ENCODE peak calls at places on chromosome 17, in six cellular contexts. B is HFF-Myc, M is aorta, X is epithelial cell of esophagus, V is colonic mucosa, S is Peyer's patch. J is an unnamed sample.

GRCh38 chr17:12282056-12282455 is 261.4 kb downstream of the MAP2K4 start:
- DNase-seq in X (no peak), V (no peak), M (no peak), B (peak), S (no peak), J (no peak)

GRCh38 chr17:34299918-34300600 is 14.5 kb downstream of the CCL11 start:
- DNase-seq in S (no peak), V (no peak), B (no peak), X (peak), M (no peak), J (peak)

GRCh38 chr17:42908872-42909700 is 8.5 kb downstream of the G6PC1 start:
- DNase-seq in M (no peak), V (no peak), S (no peak), B (no peak), X (no peak), J (no peak)

GRCh38 chr17:57940217-57940616 is 15.0 kb downstream of the CUEDC1 start:
- DNase-seq in V (no peak), B (no peak), M (no peak), X (no peak), S (no peak), J (no peak)

GRCh38 chr17:45815752-45816151 is 28.9 kb upstream of the SPPL2C start:
- DNase-seq in S (no peak), V (no peak), B (no peak), X (no peak), M (no peak), J (no peak)

GRCh38 chr17:27553019-27553511 is 77.9 kb upstream of the LGALS9 start:
- DNase-seq in X (peak), B (no peak), V (no peak), S (no peak), M (peak), J (no peak)

GRCh38 chr17:83053021-83053778 is 26.2 kb upstream of the METRNL start:
- DNase-seq in X (peak), M (no peak), B (no peak), S (peak), V (peak), J (no peak)

GRCh38 chr17:34736611-34737010 is 157.2 kb downstream of the TMEM132E start:
- DNase-seq in V (no peak), B (no peak), X (no peak), S (no peak), M (no peak), J (no peak)

GRCh38 chr17:37368577-37368976 is 7.2 kb upstream of the C17orf78 start:
- DNase-seq in V (no peak), X (peak), M (no peak), B (no peak), S (no peak), J (no peak)

GRCh38 chr17:62968445-62968923 is 2.4 kb downstream of the TANC2 start:
- DNase-seq in S (no peak), M (no peak), V (peak), B (peak), X (peak), J (peak)
- H3K4me3 ChIP-seq in S (no peak), M (no peak), V (no peak), B (peak), X (peak), J (peak)

GRCh38 chr17:10198509-10199249 is at the start of gene GAS7:
- DNase-seq in X (no peak), B (no peak), M (peak), S (peak), V (peak), J (no peak)

GRCh38 chr17:10196384-10196783 is 2.0 kb downstream of the GAS7 start:
- DNase-seq in S (no peak), V (no peak), M (peak), X (no peak), B (no peak), J (no peak)

GRCh38 chr17:10197721-10198508 is 491 bp downstream of the GAS7 start:
- DNase-seq in X (no peak), M (peak), S (no peak), V (no peak), B (no peak), J (no peak)

GRCh38 chr17:10196936-10197335 is 1.5 kb downstream of the GAS7 start:
- DNase-seq in S (no peak), B (no peak), X (no peak), M (no peak), V (no peak), J (no peak)

DNA sequence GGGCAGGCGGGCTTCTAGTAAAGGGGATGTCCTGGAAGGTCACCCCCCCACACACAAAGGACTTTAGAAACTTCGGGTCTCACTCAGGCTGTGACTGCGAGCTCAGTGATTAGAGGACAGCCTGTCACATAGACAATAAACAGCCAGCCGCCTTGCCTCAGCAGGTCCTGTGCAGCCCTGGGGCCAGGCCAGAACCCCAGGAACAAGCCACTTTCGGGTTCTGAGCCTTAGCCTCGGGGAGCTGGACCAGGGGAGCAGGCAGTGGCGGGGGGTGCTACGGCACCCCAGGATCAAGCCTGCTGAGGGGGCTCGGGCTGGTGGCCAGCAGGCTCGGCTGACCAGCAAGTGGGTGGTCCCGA is 1.1 kb downstream of the GAS7 start:
- DNase-seq in S (no peak), B (no peak), V (no peak), X (no peak), M (peak), J (no peak)
- H3K4me3 ChIP-seq in S (peak), B (peak), V (peak), X (no peak), M (no peak), J (peak)

GRCh38 chr17:72590882-72591499 is 470.2 kb downstream of the SOX9 start:
- DNase-seq in V (peak), X (peak), B (no peak), S (no peak), M (no peak), J (no peak)

GRCh38 chr17:72588561-72588960 is 467.7 kb downstream of the SOX9 start:
- DNase-seq in M (no peak), V (peak), S (no peak), B (no peak), X (no peak), J (no peak)

GRCh38 chr17:72591500-72592241 is 470.9 kb downstream of the SOX9 start:
- DNase-seq in B (no peak), S (peak), V (peak), M (no peak), X (peak), J (no peak)

GRCh38 chr17:72588961-72589360 is 468.1 kb downstream of the SOX9 start:
- DNase-seq in X (peak), S (peak), V (peak), M (no peak), B (no peak), J (no peak)

GRCh38 chr17:72590382-72590781 is 469.6 kb downstream of the SOX9 start:
- DNase-seq in V (no peak), B (no peak), X (peak), S (no peak), M (no peak), J (no peak)
- H3K4me3 ChIP-seq in V (peak), B (peak), X (peak), S (peak), M (no peak), J (peak)

GRCh38 chr17:8608001-8608400 is 22.5 kb downstream of the MYH10 start:
- DNase-seq in X (no peak), S (no peak), V (no peak), M (no peak), B (peak), J (no peak)
- H3K4me3 ChIP-seq in X (no peak), S (no peak), V (no peak), M (peak), B (no peak), J (no peak)

GRCh38 chr17:50056217-50056960 is 479 bp downstream of the ITGA3 start:
- DNase-seq in V (peak), X (peak), B (no peak), S (peak), M (peak), J (no peak)

GRCh38 chr17:50056961-50057330 is 1.0 kb downstream of the ITGA3 start:
- DNase-seq in S (peak), B (no peak), V (peak), X (peak), M (no peak), J (no peak)

GRCh38 chr17:50053654-50053960 is 2.3 kb upstream of the ITGA3 start:
- DNase-seq in X (no peak), M (no peak), S (no peak), V (no peak), B (no peak), J (no peak)

GRCh38 chr17:50055426-50056216 is at the start of gene ITGA3:
- DNase-seq in B (no peak), V (peak), M (peak), S (peak), X (peak), J (peak)

GRCh38 chr17:50055055-50055425 is 870 bp upstream of the ITGA3 start:
- DNase-seq in M (no peak), X (peak), S (peak), V (peak), B (no peak), J (no peak)
- H3K4me3 ChIP-seq in M (peak), X (peak), S (peak), V (peak), B (peak), J (peak)

DNA sequence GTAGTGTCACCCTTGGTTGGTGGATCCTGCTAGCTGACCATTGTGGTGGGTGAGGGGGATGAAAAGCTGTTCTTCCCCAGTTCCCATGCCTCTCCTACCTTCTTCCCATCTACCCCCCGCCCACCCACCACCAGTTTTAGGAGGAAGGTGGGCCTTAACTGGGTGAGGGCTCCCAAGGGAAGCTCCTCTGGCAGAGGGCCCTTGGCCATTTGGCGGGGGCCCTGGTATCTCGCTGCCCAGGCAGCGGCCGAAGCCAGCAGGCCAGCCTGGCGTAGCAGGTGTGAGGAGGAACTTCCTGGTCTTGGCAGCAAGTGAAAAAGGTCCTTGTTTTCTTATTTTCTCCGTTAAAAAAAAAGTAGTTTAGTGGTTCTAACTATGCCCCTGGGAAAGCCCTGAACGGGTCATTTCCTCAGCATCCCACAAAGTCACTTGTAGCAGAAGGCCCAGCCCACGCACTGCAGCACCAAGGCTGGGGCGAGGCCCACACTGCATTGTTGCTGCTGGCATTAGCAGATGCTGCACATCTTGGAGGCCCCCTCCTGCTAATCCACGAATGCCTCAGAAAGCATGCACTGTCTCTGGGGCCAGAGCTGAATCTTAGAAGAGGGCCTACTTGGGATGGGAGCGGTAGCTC is 72.5 kb downstream of the MPRIP start:
- DNase-seq in M (no peak), V (no peak), X (no peak), S (no peak), B (no peak), J (no peak)
- H3K4me3 ChIP-seq in M (no peak), V (no peak), X (no peak), S (no peak), B (no peak), J (no peak)

GRCh38 chr17:69412336-69412735 is 2.2 kb upstream of the MAP2K6 start:
- DNase-seq in M (no peak), S (no peak), B (no peak), X (no peak), V (no peak), J (no peak)
- H3K4me3 ChIP-seq in M (no peak), S (no peak), B (no peak), X (no peak), V (no peak), J (no peak)

J was measured in AG09309.